ENCODE peak calls at places on chromosomes 5 and 9, in five cellular contexts. G is CD8-positive, alpha-beta memory T cell; Q is ascending aorta; X is AG04450; B is effector memory CD4-positive, alpha-beta T cell. Z is an unnamed sample. For H3K27me3, the result is how much of the 10 kb centered on the place peaks cover.

GRCh38 chr5:58074717-58075116 is 385.2 kb downstream of the PLK2 start:
- DNase-seq in G (no peak), Q (no peak), X (no peak), B (no peak), Z (no peak)

GRCh38 chr5:1002836-1003235 is 5.8 kb upstream of the NKD2 start:
- DNase-seq in G (no peak), Q (no peak), X (no peak), B (no peak), Z (no peak)

GRCh38 chr5:128681096-128681495 is 143.1 kb upstream of the FBN2 start:
- DNase-seq in G (no peak), Q (no peak), X (no peak), B (no peak), Z (no peak)

GRCh38 chr9:27491164-27491563 is 32.9 kb upstream of the IFNK start:
- DNase-seq in G (no peak), Q (no peak), X (no peak), B (no peak), Z (no peak)

GRCh38 chr9:91417602-91418218 is 5.9 kb downstream of the NFIL3 start:
- DNase-seq in G (no peak), Q (no peak), X (no peak), B (no peak), Z (no peak)

GRCh38 chr9:34514401-34514800 is 8.4 kb downstream of the ENHO start:
- DNase-seq in G (no peak), Q (no peak), X (no peak), B (no peak), Z (no peak)

GRCh38 chr5:170738840-170739239 is 44.7 kb upstream of the GABRP start:
- DNase-seq in G (no peak), Q (no peak), X (no peak), B (no peak), Z (no peak)

GRCh38 chr5:124027441-124027840 is 515.5 kb downstream of the CSNK1G3 start:
- DNase-seq in G (no peak), Q (no peak), X (no peak), B (no peak), Z (no peak)

GRCh38 chr9:34714007-34714406 is 4.1 kb upstream of the CCL21 start:
- DNase-seq in G (no peak), Q (no peak), X (no peak), B (no peak), Z (no peak)

GRCh38 chr5:12357596-12357995 is 453.4 kb upstream of the CTNND2 start:
- DNase-seq in G (no peak), Q (no peak), X (no peak), B (no peak), Z (no peak)

GRCh38 chr9:14822666-14823065 is 87.6 kb downstream of the FREM1 start:
- DNase-seq in G (no peak), Q (no peak), X (no peak), B (no peak), Z (no peak)

GRCh38 chr5:111151998-111152397 is 59.9 kb downstream of the WDR36 start:
- DNase-seq in G (no peak), Q (no peak), X (no peak), B (no peak), Z (no peak)

GRCh38 chr9:77022783-77023440 is 3.5 kb downstream of the FOXB2 start:
- DNase-seq in G (no peak), Q (no peak), X (no peak), B (no peak), Z (no peak)

GRCh38 chr9:134035041-134036039 is 10.1 kb downstream of the BRD3OS start:
- DNase-seq in G (no peak), Q (no peak), X (no peak), B (no peak), Z (no peak)

GRCh38 chr5:102798103-102798502 is 43.0 kb downstream of the PAM start:
- DNase-seq in G (no peak), Q (no peak), X (no peak), B (no peak), Z (no peak)

GRCh38 chr9:129485140-129485758 is 135.7 kb downstream of the C9orf50 start:
- DNase-seq in G (no peak), Q (no peak), X (no peak), B (no peak), Z (no peak)

GRCh38 chr9:129486496-129487306 is 134.2 kb downstream of the C9orf50 start:
- DNase-seq in G (no peak), Q (peak), X (no peak), B (no peak), Z (peak)

GRCh38 chr9:129487307-129487657 is 133.6 kb downstream of the C9orf50 start:
- DNase-seq in G (no peak), Q (no peak), X (no peak), B (no peak), Z (no peak)

GRCh38 chr9:129489838-129490582 is 130.9 kb downstream of the C9orf50 start:
- DNase-seq in G (peak), Q (no peak), X (no peak), B (peak), Z (no peak)

DNA sequence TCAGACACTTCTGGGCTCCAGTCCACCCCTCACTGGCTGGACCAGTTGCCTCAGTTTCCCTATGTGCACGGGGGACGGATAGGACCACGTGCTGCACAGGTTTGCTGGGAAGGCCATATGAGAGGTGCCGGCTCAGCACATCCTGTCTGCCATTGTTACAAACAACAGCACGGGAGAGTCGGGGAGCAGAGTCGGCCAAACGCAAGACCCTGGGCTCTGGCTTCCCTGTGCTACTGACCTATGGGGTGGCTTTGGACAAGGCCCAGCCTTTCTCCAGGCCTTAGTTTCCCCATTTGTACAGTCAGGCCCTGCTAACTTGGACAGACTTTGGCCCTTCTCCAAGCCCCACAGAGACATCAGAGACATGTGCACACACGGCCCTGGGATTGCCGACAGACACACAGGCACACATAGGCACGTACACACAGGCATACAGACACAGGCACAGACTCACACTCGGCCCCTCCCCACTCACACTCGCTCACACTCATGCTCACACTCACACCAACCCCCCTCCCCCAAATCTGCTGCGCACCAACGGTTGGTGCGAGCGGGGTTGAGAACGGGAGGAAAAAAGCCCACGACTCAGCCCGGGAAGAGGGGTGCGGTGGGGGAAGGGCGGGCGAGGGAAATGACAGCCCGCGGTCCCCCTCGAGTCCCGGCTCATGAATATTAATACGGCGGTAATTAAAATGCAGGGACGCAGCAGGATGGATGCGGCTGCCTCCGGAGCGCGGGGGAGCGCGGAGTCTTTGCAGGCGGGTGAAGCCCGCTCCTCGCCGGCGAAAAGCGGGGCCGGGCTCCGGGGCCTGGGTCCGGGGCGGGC is 133.0 kb downstream of the C9orf50 start:
- DNase-seq in G (peak), Q (peak), X (no peak), B (no peak), Z (no peak)
- H3K4me3 ChIP-seq in G (peak), Q (peak), X (peak), B (peak), Z (peak)

GRCh38 chr9:113350937-113351336 is 1.6 kb downstream of the BSPRY start:
- DNase-seq in G (no peak), Q (no peak), X (no peak), B (no peak), Z (no peak)

GRCh38 chr9:113349434-113350337 is at the start of gene BSPRY:
- DNase-seq in G (no peak), Q (no peak), X (no peak), B (no peak), Z (no peak)

GRCh38 chr9:113352006-113352405 is 2.7 kb downstream of the BSPRY start:
- DNase-seq in G (no peak), Q (no peak), X (no peak), B (no peak), Z (no peak)

GRCh38 chr9:113350338-113350672 is 964 bp downstream of the BSPRY start:
- DNase-seq in G (no peak), Q (no peak), X (no peak), B (no peak), Z (no peak)

GRCh38 chr9:113352411-113352810 is 3.1 kb downstream of the BSPRY start:
- DNase-seq in G (no peak), Q (no peak), X (no peak), B (no peak), Z (no peak)
- H3K27me3 ChIP-seq in G (under half), Q (under half), X (half or more), B (under half), Z (under half)

GRCh38 chr9:99358668-99359067 is 136.6 kb downstream of the SEC61B start:
- DNase-seq in G (no peak), Q (no peak), X (no peak), B (no peak), Z (no peak)

GRCh38 chr9:99361827-99362226 is 139.7 kb downstream of the SEC61B start:
- DNase-seq in G (no peak), Q (no peak), X (no peak), B (no peak), Z (no peak)

GRCh38 chr9:99360026-99360425 is 137.9 kb downstream of the SEC61B start:
- DNase-seq in G (no peak), Q (no peak), X (no peak), B (no peak), Z (no peak)

GRCh38 chr9:99357575-99357974 is 135.5 kb downstream of the SEC61B start:
- DNase-seq in G (no peak), Q (peak), X (no peak), B (no peak), Z (peak)

DNA sequence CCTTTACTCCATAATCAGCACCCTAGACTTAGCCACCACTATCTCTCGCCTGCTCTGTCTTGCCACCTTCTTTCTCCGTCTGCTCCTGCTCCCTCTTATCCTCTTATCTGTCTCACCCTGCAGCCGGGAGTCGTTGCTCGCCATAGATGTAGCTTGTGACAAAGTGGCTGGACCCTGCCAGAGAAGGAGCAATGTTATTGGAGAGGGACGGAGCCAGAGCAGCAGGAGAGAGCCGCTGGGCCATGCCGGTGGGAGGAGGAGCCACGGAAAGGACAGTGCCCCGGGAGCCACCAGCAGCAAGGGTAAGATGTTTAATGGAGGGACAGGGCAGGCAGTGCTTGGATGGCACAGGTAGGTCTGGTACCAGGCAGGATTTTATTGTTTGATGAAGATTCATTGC is 137.3 kb downstream of the SEC61B start:
- DNase-seq in G (no peak), Q (no peak), X (no peak), B (no peak), Z (no peak)
- H3K4me3 ChIP-seq in G (no peak), Q (no peak), X (no peak), B (no peak), Z (no peak)

DNA sequence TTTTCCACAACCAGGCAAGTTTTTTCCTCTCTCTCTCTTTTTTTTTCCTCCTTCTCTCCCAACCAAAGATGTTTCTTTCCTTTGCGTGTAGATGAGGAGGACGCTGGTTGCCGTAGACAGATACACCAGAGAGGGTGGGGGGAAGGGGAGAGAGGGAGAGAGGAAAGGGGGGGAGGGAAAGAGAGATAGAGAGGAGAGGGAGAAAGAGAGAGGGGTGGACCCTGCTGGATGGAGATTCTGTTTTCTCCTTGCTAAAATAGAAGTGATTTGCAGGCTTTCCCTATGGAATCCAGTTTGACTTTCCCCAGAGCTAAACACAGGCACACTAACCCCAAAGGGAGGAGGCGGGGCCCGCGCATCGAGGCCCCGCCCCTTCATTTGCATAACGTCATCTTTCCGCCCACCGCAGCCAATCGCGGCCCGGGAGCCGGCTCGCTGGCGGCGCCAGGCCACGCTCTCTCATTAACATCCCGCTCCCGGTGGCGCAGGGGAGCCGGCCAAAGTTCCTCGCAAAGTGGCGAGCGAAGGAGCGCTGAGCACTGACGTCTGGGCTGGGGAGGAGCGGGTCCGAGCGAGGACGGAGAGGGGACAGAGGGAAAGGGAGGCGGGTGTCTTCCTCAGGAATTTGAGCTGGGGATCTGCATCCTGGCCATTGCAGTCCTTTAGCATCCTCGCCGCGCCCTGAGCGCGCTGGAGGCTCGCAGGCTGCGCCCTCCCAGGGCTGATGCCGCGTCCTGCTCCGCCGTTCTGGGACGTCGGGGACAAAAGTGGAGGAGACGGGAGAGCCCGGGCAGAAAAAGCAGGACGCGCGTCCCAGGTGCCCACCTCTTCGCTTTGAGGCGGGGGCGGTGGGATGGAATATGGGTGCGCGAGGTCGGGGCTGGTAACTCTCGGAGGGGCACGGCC is 559 bp upstream of the EBF1 start:
- DNase-seq in G (peak), Q (peak), X (peak), B (peak), Z (peak)
- H3K27me3 ChIP-seq in G (under half), Q (under half), X (half or more), B (under half), Z (under half)